ENCODE peak calls at places on chromosomes 4 and X, in five cellular contexts. One of them, this sample, is unnamed.

GRCh38 chrX:14922437-14922836 is 49.2 kb downstream of the MOSPD2 start:
- DNase-seq in transverse colon: no peak
- DNase-seq in H1: no peak
- DNase-seq in suprapubic skin: no peak
- DNase-seq in sigmoid colon: no peak
- DNase-seq in this sample: no peak

GRCh38 chr4:159555873-159556272 is 453.0 kb downstream of the RAPGEF2 start:
- DNase-seq in suprapubic skin: no peak
- DNase-seq in transverse colon: no peak
- DNase-seq in sigmoid colon: no peak
- DNase-seq in H1: no peak
- DNase-seq in this sample: no peak

GRCh38 chrX:57453901-57454300 is 137.9 kb upstream of the ZXDB start:
- DNase-seq in H1: peak; percentile 0
- DNase-seq in transverse colon: no peak
- DNase-seq in suprapubic skin: no peak
- DNase-seq in sigmoid colon: no peak
- DNase-seq in this sample: no peak

GRCh38 chr4:83109480-83110221 is 4.9 kb downstream of the PLAC8 start:
- DNase-seq in sigmoid colon: peak; percentile 68
- DNase-seq in transverse colon: peak; percentile 45
- DNase-seq in H1: no peak
- DNase-seq in suprapubic skin: peak; percentile 66
- DNase-seq in this sample: no peak

GRCh38 chrX:109927663-109928273 is 75.1 kb upstream of the TMEM164 start:
- DNase-seq in suprapubic skin: no peak
- DNase-seq in sigmoid colon: no peak
- DNase-seq in transverse colon: no peak
- DNase-seq in H1: no peak
- DNase-seq in this sample: no peak

GRCh38 chr4:65669981-65670330 is 333 bp downstream of the EPHA5 start:
- DNase-seq in sigmoid colon: no peak
- DNase-seq in transverse colon: no peak
- DNase-seq in suprapubic skin: no peak
- DNase-seq in H1: no peak
- DNase-seq in this sample: no peak

GRCh38 chrX:30343206-30343605 is 34.0 kb upstream of the NR0B1 start:
- DNase-seq in transverse colon: no peak
- DNase-seq in sigmoid colon: no peak
- DNase-seq in H1: no peak
- DNase-seq in suprapubic skin: no peak
- DNase-seq in this sample: no peak

GRCh38 chrX:42678133-42678532 is 99.8 kb downstream of the PPP1R2C start:
- DNase-seq in sigmoid colon: no peak
- DNase-seq in suprapubic skin: no peak
- DNase-seq in H1: no peak
- DNase-seq in transverse colon: no peak
- DNase-seq in this sample: no peak

GRCh38 chrX:9797961-9798360 is 11.7 kb downstream of the SHROOM2 start:
- DNase-seq in sigmoid colon: no peak
- DNase-seq in suprapubic skin: no peak
- DNase-seq in transverse colon: no peak
- DNase-seq in H1: no peak
- DNase-seq in this sample: no peak

GRCh38 chr4:1249148-1249730 is 309 bp upstream of the CTBP1 start:
- DNase-seq in transverse colon: peak; percentile 89
- DNase-seq in suprapubic skin: peak; percentile 84
- DNase-seq in sigmoid colon: peak; percentile 93
- DNase-seq in H1: no peak
- DNase-seq in this sample: no peak

GRCh38 chr4:61086357-61086756 is 113.8 kb upstream of the ADGRL3 start:
- DNase-seq in H1: no peak
- DNase-seq in suprapubic skin: no peak
- DNase-seq in transverse colon: no peak
- DNase-seq in sigmoid colon: no peak
- DNase-seq in this sample: no peak

GRCh38 chrX:34401411-34401810 is 255.7 kb downstream of the TMEM47 start:
- DNase-seq in sigmoid colon: no peak
- DNase-seq in H1: no peak
- DNase-seq in transverse colon: no peak
- DNase-seq in suprapubic skin: no peak
- DNase-seq in this sample: no peak

GRCh38 chrX:47623540-47624027 is 3.9 kb upstream of the SYN1 start:
- DNase-seq in sigmoid colon: no peak
- DNase-seq in suprapubic skin: peak; percentile 59
- DNase-seq in transverse colon: peak; percentile 34
- DNase-seq in H1: peak; percentile 73
- DNase-seq in this sample: no peak

GRCh38 chrX:16579517-16579916 is 70.4 kb upstream of the S100G start:
- DNase-seq in sigmoid colon: no peak
- DNase-seq in transverse colon: no peak
- DNase-seq in suprapubic skin: no peak
- DNase-seq in H1: no peak
- DNase-seq in this sample: no peak

GRCh38 chrX:120419465-120419864 is 49.6 kb downstream of the LAMP2 start:
- DNase-seq in suprapubic skin: no peak
- DNase-seq in sigmoid colon: no peak
- DNase-seq in H1: no peak
- DNase-seq in transverse colon: peak; percentile 10
- DNase-seq in this sample: no peak

GRCh38 chr4:121656269-121656641 is 40.5 kb downstream of the ANXA5 start:
- DNase-seq in sigmoid colon: no peak
- DNase-seq in suprapubic skin: no peak
- DNase-seq in transverse colon: peak; percentile 10
- DNase-seq in H1: no peak
- DNase-seq in this sample: no peak

GRCh38 chr4:2249526-2249991 is 7.6 kb upstream of the HAUS3 start:
- DNase-seq in transverse colon: no peak
- DNase-seq in H1: no peak
- DNase-seq in suprapubic skin: peak; percentile 50
- DNase-seq in sigmoid colon: no peak
- DNase-seq in this sample: no peak

GRCh38 chr4:185004562-185005208 is 13.6 kb upstream of the HELT start:
- DNase-seq in suprapubic skin: no peak
- DNase-seq in sigmoid colon: peak; percentile 73
- DNase-seq in transverse colon: peak; percentile 16
- DNase-seq in H1: no peak
- DNase-seq in this sample: no peak

GRCh38 chr4:168735735-168736134 is 238.9 kb downstream of the PALLD start:
- DNase-seq in sigmoid colon: no peak
- DNase-seq in H1: no peak
- DNase-seq in transverse colon: no peak
- DNase-seq in suprapubic skin: no peak
- DNase-seq in this sample: no peak

GRCh38 chrX:100748133-100748532 is 16.2 kb upstream of the SYTL4 start:
- DNase-seq in transverse colon: no peak
- DNase-seq in H1: no peak
- DNase-seq in sigmoid colon: no peak
- DNase-seq in suprapubic skin: no peak
- DNase-seq in this sample: no peak

GRCh38 chr4:179415016-179415841 is 1973.0 kb upstream of the AGA start:
- DNase-seq in H1: no peak
- DNase-seq in sigmoid colon: no peak
- DNase-seq in suprapubic skin: no peak
- DNase-seq in transverse colon: no peak
- DNase-seq in this sample: no peak

GRCh38 chrX:10119399-10119990 is 37.3 kb upstream of the CLCN4 start:
- DNase-seq in sigmoid colon: peak; percentile 87
- DNase-seq in H1: peak; percentile 5
- DNase-seq in suprapubic skin: peak; percentile 82
- DNase-seq in transverse colon: peak; percentile 80
- DNase-seq in this sample: no peak

GRCh38 chr4:19381068-19381467 is 870.6 kb upstream of the SLIT2 start:
- DNase-seq in transverse colon: no peak
- DNase-seq in suprapubic skin: no peak
- DNase-seq in sigmoid colon: no peak
- DNase-seq in H1: no peak
- DNase-seq in this sample: no peak

GRCh38 chr4:73707918-73708577 is 32.3 kb upstream of the CXCL8 start:
- DNase-seq in transverse colon: peak; percentile 39
- DNase-seq in suprapubic skin: no peak
- DNase-seq in H1: no peak
- DNase-seq in sigmoid colon: peak; percentile 73
- DNase-seq in this sample: no peak

GRCh38 chr4:77044458-77045124 is 31.2 kb downstream of the CCNI start:
- DNase-seq in H1: no peak
- DNase-seq in suprapubic skin: no peak
- DNase-seq in transverse colon: no peak
- DNase-seq in sigmoid colon: no peak
- DNase-seq in this sample: no peak

GRCh38 chr4:37365888-37366287 is 121.3 kb downstream of the NWD2 start:
- DNase-seq in transverse colon: no peak
- DNase-seq in suprapubic skin: no peak
- DNase-seq in sigmoid colon: no peak
- DNase-seq in H1: no peak
- DNase-seq in this sample: no peak

GRCh38 chrX:48683411-48683982 is at the start of gene WAS:
- DNase-seq in suprapubic skin: no peak
- DNase-seq in H1: no peak
- DNase-seq in sigmoid colon: no peak
- DNase-seq in transverse colon: peak; percentile 15
- DNase-seq in this sample: no peak

GRCh38 chr4:151940290-151940689 is 179.5 kb upstream of the GATB start:
- DNase-seq in transverse colon: no peak
- DNase-seq in H1: no peak
- DNase-seq in sigmoid colon: no peak
- DNase-seq in suprapubic skin: no peak
- DNase-seq in this sample: peak; percentile 62

GRCh38 chr4:139887962-139888735 is 222.5 kb downstream of the MGST2 start:
- DNase-seq in suprapubic skin: no peak
- DNase-seq in sigmoid colon: no peak
- DNase-seq in transverse colon: peak; percentile 16
- DNase-seq in H1: no peak
- DNase-seq in this sample: no peak

GRCh38 chrX:7133036-7133412 is 14.5 kb upstream of the STS start:
- DNase-seq in sigmoid colon: no peak
- DNase-seq in suprapubic skin: no peak
- DNase-seq in transverse colon: no peak
- DNase-seq in H1: no peak
- DNase-seq in this sample: no peak
- H3K4me3 ChIP-seq in sigmoid colon: no peak overlapping the region
- H3K4me3 ChIP-seq in suprapubic skin: no peak overlapping the region
- H3K4me3 ChIP-seq in transverse colon: no peak overlapping the region
- H3K4me3 ChIP-seq in H1: no peak overlapping the region
- H3K4me3 ChIP-seq in this sample: no peak overlapping the region

DNA sequence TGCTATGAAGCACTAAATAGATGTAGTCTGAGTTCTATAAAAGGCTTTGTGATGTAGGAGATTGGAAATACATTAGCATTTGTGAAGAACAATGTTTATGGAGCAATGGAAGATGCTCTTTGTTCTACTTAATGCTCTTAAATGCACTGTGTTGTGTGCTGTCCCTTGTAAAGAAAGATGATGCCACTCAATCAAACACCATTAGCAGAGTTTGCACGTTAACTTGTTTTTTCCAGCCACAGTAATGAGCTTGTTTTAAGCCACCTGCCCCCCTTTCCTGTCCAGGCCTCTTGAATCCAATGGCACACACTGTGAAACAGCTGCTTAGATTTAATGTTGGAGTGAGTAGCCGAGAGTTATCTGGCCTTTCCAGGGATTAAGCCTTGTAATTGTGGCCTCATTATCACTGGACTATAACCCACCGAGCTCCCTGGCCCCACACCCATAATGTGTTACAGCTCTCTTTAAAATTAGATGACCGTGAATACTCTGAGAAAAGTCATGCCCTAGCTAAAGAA is 86.0 kb downstream of the PAK3 start:
- DNase-seq in H1: no peak
- DNase-seq in suprapubic skin: no peak
- DNase-seq in sigmoid colon: no peak
- DNase-seq in transverse colon: no peak
- DNase-seq in this sample: no peak
- H3K27ac ChIP-seq in H1: no peak overlapping the region
- H3K27ac ChIP-seq in suprapubic skin: no peak overlapping the region
- H3K27ac ChIP-seq in sigmoid colon: no peak overlapping the region
- H3K27ac ChIP-seq in transverse colon: no peak overlapping the region
- H3K27ac ChIP-seq in this sample: no peak overlapping the region

GRCh38 chr4:165184220-165184619 is 23.1 kb upstream of the KLHL2 start:
- DNase-seq in sigmoid colon: no peak
- DNase-seq in suprapubic skin: no peak
- DNase-seq in transverse colon: no peak
- DNase-seq in H1: no peak
- DNase-seq in this sample: no peak

GRCh38 chr4:165190591-165191212 is 16.7 kb upstream of the KLHL2 start:
- DNase-seq in sigmoid colon: no peak
- DNase-seq in suprapubic skin: no peak
- DNase-seq in H1: no peak
- DNase-seq in transverse colon: no peak
- DNase-seq in this sample: no peak

GRCh38 chr4:165191253-165191652 is 16.1 kb upstream of the KLHL2 start:
- DNase-seq in sigmoid colon: no peak
- DNase-seq in H1: no peak
- DNase-seq in suprapubic skin: no peak
- DNase-seq in transverse colon: no peak
- DNase-seq in this sample: no peak

DNA sequence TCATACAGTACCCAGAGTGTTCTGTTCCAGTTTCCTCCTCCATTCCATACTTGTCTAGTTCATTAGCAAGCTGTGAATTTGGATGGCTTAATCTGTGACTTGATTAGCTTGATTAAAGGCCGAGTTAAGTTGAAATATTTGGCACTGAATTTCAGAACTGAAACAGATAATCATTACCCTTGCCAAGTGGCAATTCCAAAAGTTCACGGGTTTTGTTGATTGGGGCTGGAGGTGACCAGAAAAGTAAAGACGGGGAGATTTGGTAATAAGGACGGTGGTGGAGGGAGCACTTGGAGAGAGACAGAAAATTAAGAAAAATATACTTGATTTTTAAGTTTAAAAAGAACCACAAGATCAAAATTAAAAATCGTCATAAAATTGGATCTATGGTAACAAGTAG is 21.9 kb upstream of the KLHL2 start:
- DNase-seq in suprapubic skin: no peak
- DNase-seq in sigmoid colon: no peak
- DNase-seq in transverse colon: no peak
- DNase-seq in H1: no peak
- DNase-seq in this sample: no peak
- TF ChIP-seq POLR2AphosphoS5 in suprapubic skin: no peak
- TF ChIP-seq POLR2AphosphoS5 in sigmoid colon: no peak
- TF ChIP-seq POLR2AphosphoS5 in transverse colon: no peak
- TF ChIP-seq POLR2AphosphoS5 in H1: no peak
- TF ChIP-seq POLR2AphosphoS5 in this sample: no peak

DNA sequence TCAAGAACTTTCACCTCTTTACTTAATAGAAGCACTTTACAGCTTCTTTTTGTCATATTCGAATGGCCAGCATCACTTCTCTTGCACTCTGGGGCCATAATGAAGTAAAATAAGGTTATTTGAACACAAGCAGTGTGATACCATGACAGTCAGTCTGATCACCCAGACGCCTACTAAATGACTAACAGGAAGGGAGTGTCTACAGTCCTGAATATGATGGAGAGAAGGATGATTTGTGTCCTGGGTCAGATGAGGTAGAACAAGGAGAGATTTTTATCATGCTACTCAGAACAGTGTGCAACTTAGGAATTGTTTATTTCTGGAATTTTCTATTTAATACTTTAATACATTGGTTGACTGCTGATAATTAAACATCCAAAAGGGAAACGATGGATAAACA is 284.2 kb upstream of the F9 start:
- DNase-seq in suprapubic skin: no peak
- DNase-seq in sigmoid colon: no peak
- DNase-seq in transverse colon: no peak
- DNase-seq in H1: no peak
- DNase-seq in this sample: no peak
- H3K4me3 ChIP-seq in suprapubic skin: no peak overlapping the region
- H3K4me3 ChIP-seq in sigmoid colon: no peak overlapping the region
- H3K4me3 ChIP-seq in transverse colon: no peak overlapping the region
- H3K4me3 ChIP-seq in H1: no peak overlapping the region
- H3K4me3 ChIP-seq in this sample: no peak overlapping the region